ENCODE peak calls at places on chromosomes 16 and 17, in six cellular contexts. One of them, this sample, is unnamed.

GRCh38 chr17:19338031-19338990 is 24.2 kb downstream of the B9D1 start:
- DNase-seq in naive thymus-derived CD4-positive, alpha-beta T cell: peak; percentile 60
- DNase-seq in bronchial epithelial cell: peak; percentile 49
- DNase-seq in GM23338: peak; percentile 87
- DNase-seq in fibroblast of lung: peak; percentile 53
- DNase-seq in spleen: peak; percentile 90
- DNase-seq in this sample: peak; percentile 91

GRCh38 chr17:59859444-59860025 is 33.2 kb downstream of the TUBD1 start:
- DNase-seq in naive thymus-derived CD4-positive, alpha-beta T cell: peak; percentile 36
- DNase-seq in bronchial epithelial cell: peak; percentile 59
- DNase-seq in GM23338: no peak
- DNase-seq in fibroblast of lung: peak; percentile 86
- DNase-seq in spleen: no peak
- DNase-seq in this sample: no peak

GRCh38 chr17:77708936-77709335 is 249.6 kb upstream of the TNRC6C start:
- DNase-seq in naive thymus-derived CD4-positive, alpha-beta T cell: no peak
- DNase-seq in bronchial epithelial cell: no peak
- DNase-seq in GM23338: no peak
- DNase-seq in fibroblast of lung: no peak
- DNase-seq in spleen: no peak
- DNase-seq in this sample: no peak

GRCh38 chr16:21126518-21126917 is 24.1 kb downstream of the DNAH3 start:
- DNase-seq in naive thymus-derived CD4-positive, alpha-beta T cell: no peak
- DNase-seq in bronchial epithelial cell: no peak
- DNase-seq in GM23338: peak; percentile 28
- DNase-seq in fibroblast of lung: no peak
- DNase-seq in spleen: no peak
- DNase-seq in this sample: no peak

GRCh38 chr16:81810894-81811538 is 31.9 kb downstream of the PLCG2 start:
- DNase-seq in naive thymus-derived CD4-positive, alpha-beta T cell: no peak
- DNase-seq in bronchial epithelial cell: peak; percentile 8
- DNase-seq in GM23338: no peak
- DNase-seq in fibroblast of lung: no peak
- DNase-seq in spleen: no peak
- DNase-seq in this sample: no peak

GRCh38 chr16:30018731-30019158 is 4.3 kb upstream of the C16orf92 start:
- DNase-seq in naive thymus-derived CD4-positive, alpha-beta T cell: no peak
- DNase-seq in bronchial epithelial cell: peak; percentile 48
- DNase-seq in GM23338: no peak
- DNase-seq in fibroblast of lung: no peak
- DNase-seq in spleen: no peak
- DNase-seq in this sample: no peak

GRCh38 chr17:46009681-46010596 is 10.9 kb downstream of the STH start:
- DNase-seq in naive thymus-derived CD4-positive, alpha-beta T cell: no peak
- DNase-seq in bronchial epithelial cell: no peak
- DNase-seq in GM23338: no peak
- DNase-seq in fibroblast of lung: peak; percentile 40
- DNase-seq in spleen: no peak
- DNase-seq in this sample: no peak

GRCh38 chr17:19242926-19243325 is 5.8 kb downstream of the EPN2 start:
- DNase-seq in naive thymus-derived CD4-positive, alpha-beta T cell: no peak
- DNase-seq in bronchial epithelial cell: no peak
- DNase-seq in GM23338: no peak
- DNase-seq in fibroblast of lung: no peak
- DNase-seq in spleen: peak; percentile 25
- DNase-seq in this sample: no peak

GRCh38 chr16:12573300-12573699 is 230.4 kb downstream of the CPPED1 start:
- DNase-seq in naive thymus-derived CD4-positive, alpha-beta T cell: no peak
- DNase-seq in bronchial epithelial cell: no peak
- DNase-seq in GM23338: no peak
- DNase-seq in fibroblast of lung: no peak
- DNase-seq in spleen: peak; percentile 52
- DNase-seq in this sample: no peak

GRCh38 chr17:29615048-29615385 is 7.7 kb downstream of the CORO6 start:
- DNase-seq in naive thymus-derived CD4-positive, alpha-beta T cell: peak; percentile 67
- DNase-seq in bronchial epithelial cell: no peak
- DNase-seq in GM23338: peak; percentile 32
- DNase-seq in fibroblast of lung: peak; percentile 36
- DNase-seq in spleen: peak; percentile 87
- DNase-seq in this sample: no peak

GRCh38 chr16:7303014-7303676 is 29.5 kb upstream of the RBFOX1 start:
- DNase-seq in naive thymus-derived CD4-positive, alpha-beta T cell: no peak
- DNase-seq in bronchial epithelial cell: no peak
- DNase-seq in GM23338: peak; percentile 20
- DNase-seq in fibroblast of lung: no peak
- DNase-seq in spleen: no peak
- DNase-seq in this sample: peak; percentile 73

GRCh38 chr17:48175692-48176450 is 68.3 kb downstream of the SNX11 start:
- DNase-seq in naive thymus-derived CD4-positive, alpha-beta T cell: no peak
- DNase-seq in bronchial epithelial cell: no peak
- DNase-seq in GM23338: no peak
- DNase-seq in fibroblast of lung: no peak
- DNase-seq in spleen: no peak
- DNase-seq in this sample: no peak

GRCh38 chr17:80892900-80893603 is 98.6 kb upstream of the CHMP6 start:
- DNase-seq in naive thymus-derived CD4-positive, alpha-beta T cell: no peak
- DNase-seq in bronchial epithelial cell: peak; percentile 27
- DNase-seq in GM23338: no peak
- DNase-seq in fibroblast of lung: peak; percentile 76
- DNase-seq in spleen: no peak
- DNase-seq in this sample: no peak

GRCh38 chr17:74592087-74592990 is at the start of gene CD300LD:
- DNase-seq in naive thymus-derived CD4-positive, alpha-beta T cell: no peak
- DNase-seq in bronchial epithelial cell: no peak
- DNase-seq in GM23338: no peak
- DNase-seq in fibroblast of lung: no peak
- DNase-seq in spleen: no peak
- DNase-seq in this sample: no peak

GRCh38 chr16:73173396-73173795 is 125.5 kb upstream of the ZFHX3 start:
- DNase-seq in naive thymus-derived CD4-positive, alpha-beta T cell: no peak
- DNase-seq in bronchial epithelial cell: no peak
- DNase-seq in GM23338: no peak
- DNase-seq in fibroblast of lung: peak; percentile 38
- DNase-seq in spleen: no peak
- DNase-seq in this sample: no peak

GRCh38 chr16:12089492-12090161 is 113.1 kb downstream of the SNX29 start:
- DNase-seq in naive thymus-derived CD4-positive, alpha-beta T cell: peak; percentile 20
- DNase-seq in bronchial epithelial cell: peak; percentile 61
- DNase-seq in GM23338: peak; percentile 66
- DNase-seq in fibroblast of lung: peak; percentile 50
- DNase-seq in spleen: peak; percentile 86
- DNase-seq in this sample: peak; percentile 76

GRCh38 chr16:67504190-67505021 is 21.1 kb upstream of the AGRP start:
- DNase-seq in naive thymus-derived CD4-positive, alpha-beta T cell: no peak
- DNase-seq in bronchial epithelial cell: no peak
- DNase-seq in GM23338: no peak
- DNase-seq in fibroblast of lung: no peak
- DNase-seq in spleen: peak; percentile 90
- DNase-seq in this sample: peak; percentile 18

GRCh38 chr17:66514227-66514806 is 211.9 kb downstream of the PRKCA start:
- DNase-seq in naive thymus-derived CD4-positive, alpha-beta T cell: no peak
- DNase-seq in bronchial epithelial cell: peak; percentile 75
- DNase-seq in GM23338: no peak
- DNase-seq in fibroblast of lung: peak; percentile 30
- DNase-seq in spleen: no peak
- DNase-seq in this sample: no peak

GRCh38 chr17:44602390-44602789 is 45.1 kb downstream of the FZD2 start:
- DNase-seq in naive thymus-derived CD4-positive, alpha-beta T cell: no peak
- DNase-seq in bronchial epithelial cell: no peak
- DNase-seq in GM23338: no peak
- DNase-seq in fibroblast of lung: no peak
- DNase-seq in spleen: no peak
- DNase-seq in this sample: no peak

GRCh38 chr17:80845121-80845862 is 146.3 kb upstream of the CHMP6 start:
- DNase-seq in naive thymus-derived CD4-positive, alpha-beta T cell: no peak
- DNase-seq in bronchial epithelial cell: no peak
- DNase-seq in GM23338: no peak
- DNase-seq in fibroblast of lung: no peak
- DNase-seq in spleen: peak; percentile 68
- DNase-seq in this sample: peak; percentile 77

GRCh38 chr17:44197980-44198720 is 1.5 kb downstream of the ATXN7L3 start:
- DNase-seq in naive thymus-derived CD4-positive, alpha-beta T cell: peak; percentile 69
- DNase-seq in bronchial epithelial cell: peak; percentile 59
- DNase-seq in GM23338: peak; percentile 46
- DNase-seq in fibroblast of lung: peak; percentile 81
- DNase-seq in spleen: peak; percentile 83
- DNase-seq in this sample: peak; percentile 72

GRCh38 chr17:40922239-40922638 is 15.2 kb downstream of the KRT23 start:
- DNase-seq in naive thymus-derived CD4-positive, alpha-beta T cell: no peak
- DNase-seq in bronchial epithelial cell: peak; percentile 89
- DNase-seq in GM23338: no peak
- DNase-seq in fibroblast of lung: peak; percentile 66
- DNase-seq in spleen: no peak
- DNase-seq in this sample: no peak

GRCh38 chr16:75679366-75679765 is 2.6 kb upstream of the CPHXL2 start:
- DNase-seq in naive thymus-derived CD4-positive, alpha-beta T cell: no peak
- DNase-seq in bronchial epithelial cell: no peak
- DNase-seq in GM23338: no peak
- DNase-seq in fibroblast of lung: no peak
- DNase-seq in spleen: no peak
- DNase-seq in this sample: no peak

GRCh38 chr16:4891886-4892216 is 44.6 kb downstream of the UBN1 start:
- DNase-seq in naive thymus-derived CD4-positive, alpha-beta T cell: no peak
- DNase-seq in bronchial epithelial cell: no peak
- DNase-seq in GM23338: no peak
- DNase-seq in fibroblast of lung: no peak
- DNase-seq in spleen: no peak
- DNase-seq in this sample: peak; percentile 69

GRCh38 chr17:48241131-48241591 is 133.6 kb downstream of the SNX11 start:
- DNase-seq in naive thymus-derived CD4-positive, alpha-beta T cell: no peak
- DNase-seq in bronchial epithelial cell: peak; percentile 56
- DNase-seq in GM23338: no peak
- DNase-seq in fibroblast of lung: peak; percentile 66
- DNase-seq in spleen: no peak
- DNase-seq in this sample: no peak

GRCh38 chr17:17840751-17841591 is 4.2 kb upstream of the SREBF1 start:
- DNase-seq in naive thymus-derived CD4-positive, alpha-beta T cell: no peak
- DNase-seq in bronchial epithelial cell: peak; percentile 90
- DNase-seq in GM23338: peak; percentile 30
- DNase-seq in fibroblast of lung: peak; percentile 68
- DNase-seq in spleen: no peak
- DNase-seq in this sample: peak; percentile 82
- H3K4me3 ChIP-seq in naive thymus-derived CD4-positive, alpha-beta T cell: no peak overlapping the region
- H3K4me3 ChIP-seq in bronchial epithelial cell: no peak overlapping the region
- H3K4me3 ChIP-seq in GM23338: peak overlapping the region; percentile 70
- H3K4me3 ChIP-seq in fibroblast of lung: no peak overlapping the region
- H3K4me3 ChIP-seq in spleen: peak overlapping the region; percentile 51
- H3K4me3 ChIP-seq in this sample: peak overlapping the region; percentile 47

GRCh38 chr17:75821552-75821951 is 22.7 kb downstream of the UNC13D start:
- DNase-seq in naive thymus-derived CD4-positive, alpha-beta T cell: no peak
- DNase-seq in bronchial epithelial cell: no peak
- DNase-seq in GM23338: no peak
- DNase-seq in fibroblast of lung: no peak
- DNase-seq in spleen: no peak
- DNase-seq in this sample: no peak

GRCh38 chr17:75823257-75824041 is 20.8 kb downstream of the UNC13D start:
- DNase-seq in naive thymus-derived CD4-positive, alpha-beta T cell: no peak
- DNase-seq in bronchial epithelial cell: no peak
- DNase-seq in GM23338: no peak
- DNase-seq in fibroblast of lung: no peak
- DNase-seq in spleen: no peak
- DNase-seq in this sample: no peak

GRCh38 chr17:75822119-75822799 is 21.9 kb downstream of the UNC13D start:
- DNase-seq in naive thymus-derived CD4-positive, alpha-beta T cell: peak; percentile 33
- DNase-seq in bronchial epithelial cell: no peak
- DNase-seq in GM23338: no peak
- DNase-seq in fibroblast of lung: no peak
- DNase-seq in spleen: no peak
- DNase-seq in this sample: no peak

GRCh38 chr17:75824050-75824552 is 20.1 kb downstream of the UNC13D start:
- DNase-seq in naive thymus-derived CD4-positive, alpha-beta T cell: no peak
- DNase-seq in bronchial epithelial cell: no peak
- DNase-seq in GM23338: no peak
- DNase-seq in fibroblast of lung: no peak
- DNase-seq in spleen: no peak
- DNase-seq in this sample: no peak

GRCh38 chr17:75822800-75823166 is 21.4 kb downstream of the UNC13D start:
- DNase-seq in naive thymus-derived CD4-positive, alpha-beta T cell: no peak
- DNase-seq in bronchial epithelial cell: no peak
- DNase-seq in GM23338: no peak
- DNase-seq in fibroblast of lung: no peak
- DNase-seq in spleen: no peak
- DNase-seq in this sample: no peak
- H3K36me3 ChIP-seq in naive thymus-derived CD4-positive, alpha-beta T cell: peaks cover 3% of the 10 kb centered on the region
- H3K36me3 ChIP-seq in bronchial epithelial cell: peaks cover 33% of the 10 kb centered on the region
- H3K36me3 ChIP-seq in GM23338: no peaks in the 10 kb centered on the region
- H3K36me3 ChIP-seq in fibroblast of lung: peaks cover 18% of the 10 kb centered on the region
- H3K36me3 ChIP-seq in spleen: peaks cover 62% of the 10 kb centered on the region
- H3K36me3 ChIP-seq in this sample: peaks cover 38% of the 10 kb centered on the region

DNA sequence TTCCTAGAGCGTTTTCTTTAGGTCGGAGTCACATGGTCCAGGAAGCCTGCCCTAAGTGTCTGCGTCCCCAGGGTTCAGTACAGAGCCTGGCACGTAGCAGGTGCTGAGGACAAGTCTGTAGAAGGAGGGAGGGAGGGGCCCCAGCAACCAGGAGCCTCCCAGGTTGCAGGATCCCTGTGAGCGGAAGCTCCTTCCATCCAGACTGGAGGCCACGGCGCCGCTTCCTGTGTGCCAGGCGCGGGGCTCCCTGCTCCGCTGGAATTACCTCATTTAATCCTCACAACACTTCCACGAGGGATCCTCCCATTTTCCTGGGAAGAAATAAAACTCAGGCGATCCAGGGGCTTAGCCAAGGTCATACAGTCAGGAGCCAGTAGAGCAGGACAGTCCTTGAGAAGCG is 22.1 kb downstream of the TRARG1 start:
- DNase-seq in naive thymus-derived CD4-positive, alpha-beta T cell: no peak
- DNase-seq in bronchial epithelial cell: no peak
- DNase-seq in GM23338: no peak
- DNase-seq in fibroblast of lung: no peak
- DNase-seq in spleen: no peak
- DNase-seq in this sample: peak; percentile 63
- H3K27me3 ChIP-seq in naive thymus-derived CD4-positive, alpha-beta T cell: no peaks in the 10 kb centered on the region
- H3K27me3 ChIP-seq in bronchial epithelial cell: peaks cover 4% of the 10 kb centered on the region
- H3K27me3 ChIP-seq in GM23338: no peaks in the 10 kb centered on the region
- H3K27me3 ChIP-seq in fibroblast of lung: peaks cover 7% of the 10 kb centered on the region
- H3K27me3 ChIP-seq in spleen: peaks cover 46% of the 10 kb centered on the region
- H3K27me3 ChIP-seq in this sample: peaks cover 4% of the 10 kb centered on the region

DNA sequence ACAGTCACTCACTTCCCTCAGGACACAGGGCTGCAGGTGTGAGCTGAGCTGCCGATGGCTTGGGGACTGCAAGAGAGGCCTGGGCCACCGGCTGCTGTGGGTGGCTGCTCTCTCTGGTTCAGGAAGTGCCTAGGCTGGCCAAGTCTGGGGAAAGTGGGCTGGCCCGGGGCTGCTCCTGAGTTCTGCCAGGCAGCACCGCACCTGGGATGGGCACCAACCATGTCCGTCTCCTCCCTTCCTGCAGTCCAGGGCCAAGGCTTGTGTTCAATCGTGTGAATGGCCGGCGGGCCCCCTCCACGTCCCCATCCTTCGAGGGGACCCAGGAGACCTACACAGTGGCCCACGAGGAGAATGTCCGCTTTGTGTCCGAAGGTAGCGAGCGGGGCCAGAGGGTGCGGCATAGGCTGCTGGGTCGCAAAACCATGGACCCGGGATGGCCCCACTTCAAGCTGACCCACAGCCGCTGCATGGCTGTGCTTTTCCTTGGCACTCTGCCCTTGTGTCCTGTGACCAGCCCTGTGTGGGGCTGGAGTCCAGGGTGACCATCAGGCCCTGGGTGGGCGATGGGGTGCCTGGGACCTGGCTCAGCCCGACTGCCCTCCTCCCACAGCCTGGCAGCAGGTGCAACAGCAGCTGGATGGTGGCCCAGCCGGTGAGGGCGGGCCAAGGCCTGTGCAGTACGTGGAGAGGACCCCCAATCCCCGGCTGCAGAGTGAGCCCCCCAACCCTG is 1.8 kb upstream of the WDR90 start:
- DNase-seq in naive thymus-derived CD4-positive, alpha-beta T cell: no peak
- DNase-seq in bronchial epithelial cell: no peak
- DNase-seq in GM23338: no peak
- DNase-seq in fibroblast of lung: no peak
- DNase-seq in spleen: no peak
- DNase-seq in this sample: no peak
- H3K4me3 ChIP-seq in naive thymus-derived CD4-positive, alpha-beta T cell: no peak overlapping the region
- H3K4me3 ChIP-seq in bronchial epithelial cell: no peak overlapping the region
- H3K4me3 ChIP-seq in GM23338: no peak overlapping the region
- H3K4me3 ChIP-seq in fibroblast of lung: no peak overlapping the region
- H3K4me3 ChIP-seq in spleen: no peak overlapping the region
- H3K4me3 ChIP-seq in this sample: no peak overlapping the region